ENCODE peak calls at places on chromosomes 7 and 10, in ten cellular contexts. D, T, C, H, G, S, K, X, E and U are unnamed samples.
A peak's percentile ranks its signal among the peaks of the same experiment; 100 is the strongest.

GRCh38 chr10:119314486-119314885 is 107.1 kb downstream of the GRK5 start:
- DNase-seq in D (no peak), T (no peak), C (peak; percentile 88), H (no peak), G (no peak), S (no peak), K (no peak), X (no peak), E (no peak), U (no peak)

GRCh38 chr10:50536617-50537252 is 87.0 kb downstream of the SGMS1 start:
- DNase-seq in D (no peak), T (no peak), C (no peak), H (no peak), G (no peak), S (no peak), K (no peak), X (no peak), E (no peak), U (no peak)

GRCh38 chr10:98252451-98252850 is 15.5 kb downstream of the LOXL4 start:
- DNase-seq in D (no peak), T (no peak), C (no peak), H (no peak), G (no peak), S (no peak), K (no peak), X (no peak), E (no peak), U (no peak)

GRCh38 chr7:102425639-102426267 is 7.6 kb upstream of the ORAI2 start:
- DNase-seq in D (no peak), T (peak; percentile 67), C (peak; percentile 9), H (peak; percentile 63), G (no peak), S (peak; percentile 25), K (peak; percentile 76), X (peak; percentile 44), E (peak; percentile 97), U (peak; percentile 98)

GRCh38 chr7:47380325-47381131 is 201.4 kb downstream of the TNS3 start:
- DNase-seq in D (peak; percentile 15), T (no peak), C (peak; percentile 46), H (peak; percentile 47), G (no peak), S (peak; percentile 94), K (no peak), X (no peak), E (no peak), U (no peak)

GRCh38 chr10:61923210-61924024 is 21.9 kb downstream of the ARID5B start:
- DNase-seq in D (peak; percentile 71), T (peak; percentile 87), C (no peak), H (peak; percentile 38), G (no peak), S (peak; percentile 40), K (no peak), X (no peak), E (no peak), U (no peak)

GRCh38 chr10:20058135-20058534 is 241.9 kb downstream of the PLXDC2 start:
- DNase-seq in D (no peak), T (no peak), C (no peak), H (no peak), G (no peak), S (peak; percentile 6), K (no peak), X (no peak), E (no peak), U (no peak)

GRCh38 chr10:110967645-110968044 is 48.2 kb downstream of the SHOC2 start:
- DNase-seq in D (no peak), T (no peak), C (no peak), H (no peak), G (no peak), S (no peak), K (no peak), X (no peak), E (no peak), U (no peak)

GRCh38 chr7:63072806-63073205 is 925.8 kb upstream of the ZNF722 start:
- DNase-seq in D (no peak), T (no peak), C (no peak), H (no peak), G (no peak), S (no peak), K (no peak), X (no peak), E (no peak), U (no peak)

GRCh38 chr7:63071396-63071795 is 927.3 kb upstream of the ZNF722 start:
- DNase-seq in D (no peak), T (no peak), C (no peak), H (peak; percentile 7), G (no peak), S (no peak), K (no peak), X (no peak), E (no peak), U (no peak)

GRCh38 chr7:63073736-63074135 is 924.9 kb upstream of the ZNF722 start:
- DNase-seq in D (no peak), T (no peak), C (no peak), H (no peak), G (no peak), S (no peak), K (no peak), X (no peak), E (no peak), U (no peak)

GRCh38 chr7:63071920-63072319 is 926.7 kb upstream of the ZNF722 start:
- DNase-seq in D (no peak), T (no peak), C (no peak), H (no peak), G (no peak), S (no peak), K (no peak), X (no peak), E (no peak), U (no peak)

GRCh38 chr7:63073286-63073685 is 925.4 kb upstream of the ZNF722 start:
- DNase-seq in D (no peak), T (no peak), C (no peak), H (no peak), G (no peak), S (no peak), K (no peak), X (no peak), E (no peak), U (no peak)
- H3K9me3 ChIP-seq in D (peaks cover 38% of the 10 kb centered on the region), T (no peaks in the 10 kb centered on the region), C (no peaks in the 10 kb centered on the region), H (peaks cover 93% of the 10 kb centered on the region), G (no peaks in the 10 kb centered on the region), S (peaks cover 6% of the 10 kb centered on the region), K (peaks cover 48% of the 10 kb centered on the region), X (peaks cover 3% of the 10 kb centered on the region), E (peaks cover 2% of the 10 kb centered on the region), U (peaks cover 91% of the 10 kb centered on the region)

DNA sequence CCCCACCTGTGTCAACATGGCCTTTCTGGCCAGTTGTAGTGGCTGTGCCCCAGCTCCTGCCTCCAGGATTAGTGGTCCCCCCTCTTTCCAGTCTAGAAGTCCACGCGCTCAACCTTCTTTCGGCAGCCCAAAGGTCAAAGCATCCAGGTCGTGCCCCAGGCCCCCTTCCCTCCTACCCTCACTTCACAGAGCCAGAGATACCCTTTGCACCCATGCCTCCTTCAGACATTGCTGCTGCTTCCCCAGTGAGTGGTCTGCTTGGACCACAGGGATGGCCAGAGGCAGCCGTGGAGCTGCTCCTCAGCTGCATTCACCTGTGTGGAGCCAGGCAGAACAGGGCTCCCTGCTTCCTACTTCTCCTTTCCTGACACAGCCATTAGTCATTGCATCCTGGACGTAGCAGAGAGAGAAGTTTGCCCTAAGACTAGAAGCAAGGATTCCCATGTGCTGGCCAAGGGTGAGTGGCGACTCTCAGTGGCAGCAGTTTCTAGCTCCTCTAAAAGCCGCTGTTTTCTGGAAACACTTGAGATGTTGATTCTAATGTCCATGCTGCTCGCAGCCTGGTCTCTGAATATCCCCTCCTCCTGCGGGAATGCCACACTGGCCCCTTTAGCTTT is 243.1 kb upstream of the SHH start:
- DNase-seq in D (no peak), T (no peak), C (no peak), H (no peak), G (no peak), S (no peak), K (no peak), X (no peak), E (no peak), U (no peak)
- H3K9me3 ChIP-seq in D (no peaks in the 10 kb centered on the region), T (no peaks in the 10 kb centered on the region), C (no peaks in the 10 kb centered on the region), H (no peaks in the 10 kb centered on the region), G (no peaks in the 10 kb centered on the region), S (no peaks in the 10 kb centered on the region), K (no peaks in the 10 kb centered on the region), X (no peaks in the 10 kb centered on the region), E (no peaks in the 10 kb centered on the region), U (no peaks in the 10 kb centered on the region)

GRCh38 chr7:93133020-93133419 is 15.2 kb downstream of the SAMD9L start:
- DNase-seq in D (no peak), T (no peak), C (no peak), H (no peak), G (no peak), S (no peak), K (no peak), X (no peak), E (no peak), U (no peak)

DNA sequence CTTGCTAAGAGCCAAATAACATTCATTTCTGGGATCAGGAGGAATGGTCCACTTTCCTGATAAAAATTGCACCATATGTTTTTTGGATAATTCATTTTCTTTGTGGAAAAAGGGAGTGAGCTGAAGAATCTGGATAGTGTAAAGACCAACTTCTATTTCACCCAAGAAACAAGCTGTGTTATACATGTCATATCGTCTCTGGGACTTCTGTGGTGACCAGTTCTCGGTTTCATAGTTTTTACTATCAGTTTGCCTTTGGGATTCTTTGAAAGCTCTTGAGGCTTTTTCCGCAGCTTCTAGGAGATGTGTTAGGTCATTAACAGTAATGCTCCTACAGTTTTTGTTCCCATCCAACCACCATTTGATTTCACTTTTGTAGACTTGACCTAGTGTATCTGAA is 14.4 kb upstream of the SAMD9 start:
- DNase-seq in D (no peak), T (no peak), C (no peak), H (no peak), G (no peak), S (no peak), K (no peak), X (no peak), E (no peak), U (no peak)
- H3K9me3 ChIP-seq in D (peaks cover 39% of the 10 kb centered on the region), T (peaks cover 16% of the 10 kb centered on the region), C (no peaks in the 10 kb centered on the region), H (peaks cover 92% of the 10 kb centered on the region), G (peaks cover 37% of the 10 kb centered on the region), S (no peaks in the 10 kb centered on the region), K (peaks cover 72% of the 10 kb centered on the region), X (peaks cover 2% of the 10 kb centered on the region), E (no peaks in the 10 kb centered on the region), U (peaks cover 100% of the 10 kb centered on the region)

GRCh38 chr7:158035343-158035742 is 552.3 kb downstream of the PTPRN2 start:
- DNase-seq in D (no peak), T (no peak), C (no peak), H (no peak), G (no peak), S (no peak), K (no peak), X (no peak), E (no peak), U (no peak)

GRCh38 chr7:158034571-158034970 is 553.1 kb downstream of the PTPRN2 start:
- DNase-seq in D (no peak), T (no peak), C (no peak), H (no peak), G (no peak), S (no peak), K (no peak), X (no peak), E (no peak), U (no peak)

GRCh38 chr7:158039270-158039669 is 548.4 kb downstream of the PTPRN2 start:
- DNase-seq in D (no peak), T (no peak), C (no peak), H (no peak), G (no peak), S (no peak), K (no peak), X (no peak), E (no peak), U (no peak)

GRCh38 chr7:158040199-158040598 is 547.4 kb downstream of the PTPRN2 start:
- DNase-seq in D (no peak), T (no peak), C (no peak), H (no peak), G (no peak), S (no peak), K (no peak), X (no peak), E (no peak), U (no peak)

GRCh38 chr7:158037211-158037610 is 550.4 kb downstream of the PTPRN2 start:
- DNase-seq in D (no peak), T (no peak), C (no peak), H (no peak), G (no peak), S (no peak), K (no peak), X (no peak), E (no peak), U (no peak)
- H3K9me3 ChIP-seq in D (peaks cover 23% of the 10 kb centered on the region), T (peaks cover 13% of the 10 kb centered on the region), C (no peaks in the 10 kb centered on the region), H (peaks cover 17% of the 10 kb centered on the region), G (no peaks in the 10 kb centered on the region), S (peaks cover 1% of the 10 kb centered on the region), K (peaks cover 14% of the 10 kb centered on the region), X (no peaks in the 10 kb centered on the region), E (peaks cover 8% of the 10 kb centered on the region), U (peaks cover 40% of the 10 kb centered on the region)